ENCODE peak calls at places on chromosomes 5 and 9, in five cellular contexts. One of them, this sample, is unnamed.

GRCh38 chr5:97094579-97095317 is 47.7 kb downstream of the LIX1 start:
- DNase-seq in WTC11: no peak
- DNase-seq in GM20000: peak
- DNase-seq in IMR-90: no peak
- DNase-seq in glutamatergic neuron: no peak
- DNase-seq in this sample: no peak

GRCh38 chr9:70932097-70932496 is 189.3 kb downstream of the TRPM3 start:
- DNase-seq in WTC11: no peak
- DNase-seq in GM20000: no peak
- DNase-seq in IMR-90: no peak
- DNase-seq in glutamatergic neuron: no peak
- DNase-seq in this sample: no peak

GRCh38 chr5:759111-759741 is 25.3 kb downstream of the ZDHHC11B start:
- DNase-seq in WTC11: no peak
- DNase-seq in GM20000: peak
- DNase-seq in IMR-90: no peak
- DNase-seq in glutamatergic neuron: no peak
- DNase-seq in this sample: no peak

GRCh38 chr9:98632839-98633238 is 75.9 kb downstream of the GABBR2 start:
- DNase-seq in WTC11: no peak
- DNase-seq in GM20000: no peak
- DNase-seq in IMR-90: no peak
- DNase-seq in glutamatergic neuron: no peak
- DNase-seq in this sample: no peak

GRCh38 chr9:108241384-108241783 is 614.4 kb downstream of the ACTL7B start:
- DNase-seq in WTC11: no peak
- DNase-seq in GM20000: no peak
- DNase-seq in IMR-90: no peak
- DNase-seq in glutamatergic neuron: no peak
- DNase-seq in this sample: no peak

GRCh38 chr9:69204869-69205268 is 30.8 kb downstream of the TJP2 start:
- DNase-seq in WTC11: peak
- DNase-seq in GM20000: no peak
- DNase-seq in IMR-90: peak
- DNase-seq in glutamatergic neuron: peak
- DNase-seq in this sample: no peak

GRCh38 chr5:57441557-57441956 is 41.1 kb downstream of the ACTBL2 start:
- DNase-seq in WTC11: no peak
- DNase-seq in GM20000: peak
- DNase-seq in IMR-90: peak
- DNase-seq in glutamatergic neuron: no peak
- DNase-seq in this sample: no peak

GRCh38 chr5:142767925-142768324 is 2.3 kb upstream of the ARHGAP26 start:
- DNase-seq in WTC11: no peak
- DNase-seq in GM20000: no peak
- DNase-seq in IMR-90: no peak
- DNase-seq in glutamatergic neuron: no peak
- DNase-seq in this sample: no peak

GRCh38 chr9:114177423-114178064 is 22.2 kb downstream of the COL27A1 start:
- DNase-seq in WTC11: no peak
- DNase-seq in GM20000: no peak
- DNase-seq in IMR-90: peak
- DNase-seq in glutamatergic neuron: no peak
- DNase-seq in this sample: no peak

GRCh38 chr5:131381011-131381410 is 117.2 kb downstream of the CDC42SE2 start:
- DNase-seq in WTC11: no peak
- DNase-seq in GM20000: no peak
- DNase-seq in IMR-90: peak
- DNase-seq in glutamatergic neuron: no peak
- DNase-seq in this sample: no peak

GRCh38 chr9:100525563-100525962 is 52.3 kb upstream of the CAVIN4 start:
- DNase-seq in WTC11: no peak
- DNase-seq in GM20000: no peak
- DNase-seq in IMR-90: peak
- DNase-seq in glutamatergic neuron: no peak
- DNase-seq in this sample: no peak

DNA sequence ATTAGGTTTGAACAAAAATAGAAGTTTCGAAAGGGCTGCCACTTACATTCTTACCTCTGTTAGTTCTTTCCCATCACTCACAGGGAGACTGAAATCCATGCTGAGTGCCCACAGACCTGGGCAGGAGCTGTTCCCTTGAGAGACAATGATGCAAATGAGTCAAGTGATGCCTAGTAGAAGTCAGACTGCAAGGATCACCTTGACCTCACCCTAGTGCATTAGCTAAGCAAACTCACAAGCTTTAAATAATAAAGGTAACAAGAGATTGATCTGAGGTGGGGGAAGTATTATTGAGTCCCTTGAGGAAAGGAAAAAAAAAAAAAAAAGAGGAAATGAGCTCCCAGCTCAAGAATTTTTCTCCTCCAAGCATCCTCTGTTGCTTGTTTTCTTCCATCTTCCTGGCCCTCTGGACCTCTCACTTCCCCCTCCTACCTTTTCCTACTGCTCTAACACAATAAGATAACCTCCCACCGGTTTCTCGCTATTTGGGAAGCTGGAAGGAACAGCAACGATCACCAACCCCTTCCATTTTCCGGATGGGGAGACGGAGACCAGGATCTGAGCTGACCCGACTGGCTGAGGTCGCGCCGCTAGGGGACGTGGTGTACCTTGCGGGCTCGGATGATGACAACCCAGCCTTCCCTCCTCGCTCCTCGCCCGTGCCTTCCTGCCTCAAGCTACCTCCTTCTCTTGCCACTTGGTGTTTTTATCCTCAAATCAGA is 2.0 kb downstream of the LPAR1 start:
- DNase-seq in WTC11: peak
- DNase-seq in GM20000: no peak
- DNase-seq in IMR-90: peak
- DNase-seq in glutamatergic neuron: peak
- DNase-seq in this sample: peak
- TF ChIP-seq CTCF in WTC11: peak
- TF ChIP-seq CTCF in GM20000: no peak
- TF ChIP-seq CTCF in IMR-90: peak
- TF ChIP-seq CTCF in glutamatergic neuron: peak
- TF ChIP-seq CTCF in this sample: peak

DNA sequence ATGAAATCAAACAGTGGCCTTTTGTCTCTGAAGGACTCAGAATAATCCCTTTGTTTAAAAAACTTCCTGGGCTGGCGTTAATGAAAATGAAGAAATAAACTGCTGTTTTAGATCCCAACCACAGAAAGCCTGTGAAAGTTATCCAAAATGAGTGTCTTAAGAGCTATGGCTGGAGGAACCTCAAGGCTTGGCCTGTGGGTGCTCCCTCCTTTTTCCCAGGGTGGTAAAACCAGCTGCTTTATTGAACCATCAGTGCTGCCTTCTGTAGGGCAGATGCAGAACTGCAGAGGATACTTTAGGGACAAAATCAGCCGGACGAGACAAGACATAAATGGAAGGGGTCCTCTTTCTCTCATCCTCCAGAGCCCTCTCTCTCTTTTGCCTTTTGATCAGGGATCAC is 100.9 kb downstream of the SMARCA2 start:
- DNase-seq in WTC11: peak
- DNase-seq in GM20000: no peak
- DNase-seq in IMR-90: no peak
- DNase-seq in glutamatergic neuron: peak
- DNase-seq in this sample: no peak
- TF ChIP-seq CTCF in WTC11: peak
- TF ChIP-seq CTCF in GM20000: no peak
- TF ChIP-seq CTCF in IMR-90: peak
- TF ChIP-seq CTCF in glutamatergic neuron: peak
- TF ChIP-seq CTCF in this sample: peak

DNA sequence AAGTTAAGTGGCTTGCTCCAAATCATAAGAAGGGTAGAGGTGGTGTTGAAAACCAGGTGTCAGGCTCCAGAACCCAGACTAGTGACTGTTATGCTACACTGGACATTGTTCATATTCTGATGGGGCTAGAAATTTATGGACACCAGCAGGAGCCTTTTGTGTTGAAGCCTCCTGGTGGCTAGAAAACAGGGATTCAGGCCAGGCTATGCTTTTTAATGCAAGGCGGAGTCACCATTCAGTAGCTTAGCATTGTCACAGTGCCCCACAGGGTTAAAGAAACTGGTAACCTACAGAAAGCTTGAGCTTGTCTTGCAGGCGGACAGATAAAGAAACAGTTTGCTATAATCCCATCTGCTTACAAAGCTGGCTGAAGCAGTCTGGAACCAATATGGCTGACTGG is 23.0 kb upstream of the GOLM1 start:
- DNase-seq in WTC11: no peak
- DNase-seq in GM20000: no peak
- DNase-seq in IMR-90: no peak
- DNase-seq in glutamatergic neuron: no peak
- DNase-seq in this sample: no peak
- TF ChIP-seq CTCF in WTC11: no peak
- TF ChIP-seq CTCF in GM20000: no peak
- TF ChIP-seq CTCF in IMR-90: no peak
- TF ChIP-seq CTCF in glutamatergic neuron: no peak
- TF ChIP-seq CTCF in this sample: peak

GRCh38 chr5:173786296-173787187 is 101.6 kb upstream of the CPEB4 start:
- DNase-seq in WTC11: no peak
- DNase-seq in GM20000: peak
- DNase-seq in IMR-90: no peak
- DNase-seq in glutamatergic neuron: no peak
- DNase-seq in this sample: no peak
- TF ChIP-seq CTCF in WTC11: no peak
- TF ChIP-seq CTCF in GM20000: peak
- TF ChIP-seq CTCF in IMR-90: no peak
- TF ChIP-seq CTCF in glutamatergic neuron: no peak
- TF ChIP-seq CTCF in this sample: no peak

DNA sequence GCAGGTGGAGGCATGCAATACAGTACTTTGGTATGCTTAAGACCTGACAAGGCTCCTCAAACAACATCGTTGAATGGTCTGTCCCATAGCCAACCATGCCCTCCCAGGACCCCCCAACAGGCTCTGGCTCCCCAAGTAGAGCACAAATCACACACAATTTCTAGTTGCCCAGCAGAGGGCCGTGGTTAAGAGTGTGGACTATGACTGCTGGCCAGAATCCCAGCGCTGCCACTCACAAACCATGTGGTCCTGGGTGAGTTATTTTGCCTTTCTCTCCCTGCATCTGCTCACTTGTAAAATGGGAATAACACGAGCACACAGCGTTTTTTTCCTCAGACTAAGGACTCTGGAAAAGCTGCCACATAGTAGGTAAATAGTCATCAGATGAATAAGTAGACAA is 6.5 kb downstream of the CKMT2 start:
- DNase-seq in WTC11: no peak
- DNase-seq in GM20000: no peak
- DNase-seq in IMR-90: no peak
- DNase-seq in glutamatergic neuron: no peak
- DNase-seq in this sample: no peak
- TF ChIP-seq CTCF in WTC11: no peak
- TF ChIP-seq CTCF in GM20000: no peak
- TF ChIP-seq CTCF in IMR-90: no peak
- TF ChIP-seq CTCF in glutamatergic neuron: no peak
- TF ChIP-seq CTCF in this sample: no peak

GRCh38 chr5:71564884-71565283 is 22.3 kb upstream of the MCCC2 start:
- DNase-seq in WTC11: no peak
- DNase-seq in GM20000: no peak
- DNase-seq in IMR-90: no peak
- DNase-seq in glutamatergic neuron: no peak
- DNase-seq in this sample: no peak
- TF ChIP-seq CTCF in WTC11: no peak
- TF ChIP-seq CTCF in GM20000: no peak
- TF ChIP-seq CTCF in IMR-90: no peak
- TF ChIP-seq CTCF in glutamatergic neuron: no peak
- TF ChIP-seq CTCF in this sample: no peak

DNA sequence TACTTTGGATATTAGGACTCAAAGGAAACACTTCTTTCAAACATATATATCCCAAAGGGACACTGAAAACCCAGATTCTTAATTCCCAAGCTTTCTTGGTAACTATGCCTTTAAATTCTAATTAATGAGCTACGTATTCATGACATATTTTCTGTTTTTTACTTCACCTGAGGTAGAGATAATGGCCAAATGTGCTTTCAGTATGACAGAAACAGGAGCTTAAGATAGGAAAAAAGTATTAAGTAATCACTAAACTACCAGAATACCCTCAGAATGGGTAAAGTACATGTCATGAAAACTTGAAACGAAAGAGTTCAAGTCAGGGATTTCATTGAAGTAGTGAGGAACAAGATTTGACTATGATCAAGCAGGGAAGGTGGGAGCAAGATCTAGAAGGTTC is 478.5 kb downstream of the AGTPBP1 start:
- DNase-seq in WTC11: no peak
- DNase-seq in GM20000: no peak
- DNase-seq in IMR-90: no peak
- DNase-seq in glutamatergic neuron: no peak
- DNase-seq in this sample: no peak
- TF ChIP-seq CTCF in WTC11: no peak
- TF ChIP-seq CTCF in GM20000: no peak
- TF ChIP-seq CTCF in IMR-90: no peak
- TF ChIP-seq CTCF in glutamatergic neuron: no peak
- TF ChIP-seq CTCF in this sample: no peak